ENCODE peak calls at places on chromosomes 11 and 22, in seven cellular contexts. I, D, X, K, O, H and M are unnamed samples.

GRCh38 chr11:17939542-17939941 is 73.3 kb downstream of the SERGEF start:
- DNase-seq in O (no peak), K (no peak), H (no peak), I (no peak), D (no peak), X (no peak), M (no peak)

GRCh38 chr11:93487032-93487483 is 56.1 kb downstream of the SMCO4 start:
- DNase-seq in X (no peak), O (no peak), D (peak; percentile 42), K (no peak), H (no peak), I (no peak), M (peak; percentile 84)

GRCh38 chr11:69044111-69045013 is 4.4 kb upstream of the TPCN2 start:
- DNase-seq in X (peak; percentile 58), I (peak; percentile 86), O (peak; percentile 80), K (peak; percentile 75), H (peak; percentile 68), D (peak; percentile 83), M (no peak)

GRCh38 chr22:36879775-36880174 is 19.0 kb downstream of the NCF4 start:
- DNase-seq in H (no peak), K (no peak), O (no peak), I (no peak), D (no peak), X (no peak), M (no peak)

GRCh38 chr11:126253265-126253664 is 15.4 kb downstream of the SRPRA start:
- DNase-seq in I (no peak), O (no peak), X (no peak), D (no peak), K (no peak), H (no peak), M (no peak)

GRCh38 chr11:83641511-83641910 is 355.3 kb upstream of the CCDC90B start:
- DNase-seq in K (peak; percentile 88), H (no peak), I (no peak), D (peak; percentile 46), X (no peak), O (no peak), M (no peak)

GRCh38 chr11:24373516-24373915 is 123.3 kb upstream of the LUZP2 start:
- DNase-seq in O (no peak), D (no peak), K (no peak), X (no peak), H (no peak), I (no peak), M (no peak)

GRCh38 chr22:22121445-22121844 is 123.1 kb upstream of the VPREB1 start:
- DNase-seq in H (no peak), K (no peak), I (no peak), X (no peak), O (no peak), D (no peak), M (no peak)

GRCh38 chr22:35818897-35819296 is 101.2 kb downstream of the APOL5 start:
- DNase-seq in D (no peak), I (no peak), H (no peak), O (no peak), X (no peak), K (no peak), M (no peak)

GRCh38 chr22:23182289-23183106 is 2.2 kb downstream of the BCR start:
- DNase-seq in O (no peak), K (peak; percentile 20), D (no peak), H (no peak), I (peak; percentile 72), X (no peak), M (no peak)

GRCh38 chr11:78313181-78313788 is 104.3 kb downstream of the GAB2 start:
- DNase-seq in K (no peak), X (no peak), O (peak; percentile 52), I (peak; percentile 85), D (peak; percentile 32), H (no peak), M (no peak)

GRCh38 chr11:36361901-36362391 is 65.9 kb downstream of the PRR5L start:
- DNase-seq in I (peak; percentile 40), H (no peak), D (no peak), K (no peak), O (no peak), X (no peak), M (no peak)

GRCh38 chr22:38652858-38653257 is 3.3 kb downstream of the FAM227A start:
- DNase-seq in H (no peak), D (no peak), X (no peak), O (peak; percentile 31), I (no peak), K (no peak), M (no peak)

GRCh38 chr22:27752141-27752540 is 49.4 kb downstream of the MN1 start:
- DNase-seq in K (no peak), H (no peak), X (no peak), O (no peak), I (no peak), D (no peak), M (no peak)

GRCh38 chr22:31977141-31977781 is 32.9 kb downstream of the YWHAH start:
- DNase-seq in I (peak; percentile 80), D (peak; percentile 37), X (peak; percentile 62), K (peak; percentile 78), H (peak; percentile 84), O (peak; percentile 91), M (no peak)

DNA sequence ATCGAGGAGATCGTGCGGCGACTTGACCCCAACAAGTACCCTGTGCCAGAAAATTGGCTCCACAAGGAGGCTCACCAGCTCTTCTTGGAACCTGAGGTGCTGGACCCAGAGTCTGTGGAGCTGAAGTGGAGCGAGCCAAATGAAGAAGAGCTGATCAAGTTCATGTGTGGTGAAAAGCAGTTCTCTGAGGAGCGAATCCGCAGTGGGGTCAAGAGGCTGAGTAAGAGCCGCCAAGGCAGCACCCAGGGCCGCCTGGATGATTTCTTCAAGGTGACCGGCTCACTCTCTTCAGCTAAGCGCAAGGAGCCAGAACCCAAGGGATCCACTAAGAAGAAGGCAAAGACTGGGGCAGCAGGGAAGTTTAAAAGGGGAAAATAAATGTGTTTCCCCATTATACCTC is 3.4 kb downstream of the FEN1 start:
- DNase-seq in I (no peak), X (no peak), H (no peak), D (no peak), O (no peak), K (no peak), M (no peak)
- H3K27ac ChIP-seq in I (no peak overlapping the region), X (no peak overlapping the region), H (no peak overlapping the region), D (no peak overlapping the region), O (no peak overlapping the region), K (no peak overlapping the region), M (no peak overlapping the region)

GRCh38 chr22:17832665-17833064 is 58.4 kb upstream of the BID start:
- DNase-seq in H (no peak), X (no peak), D (peak; percentile 44), K (peak; percentile 58), O (peak; percentile 68), I (no peak), M (no peak)
- H3K4me1 ChIP-seq in H (no peaks in the 10 kb centered on the region), X (no peaks in the 10 kb centered on the region), D (no peaks in the 10 kb centered on the region), K (peaks cover 67% of the 10 kb centered on the region), O (peaks cover 23% of the 10 kb centered on the region), I (no peaks in the 10 kb centered on the region), M (peaks cover 75% of the 10 kb centered on the region)

DNA sequence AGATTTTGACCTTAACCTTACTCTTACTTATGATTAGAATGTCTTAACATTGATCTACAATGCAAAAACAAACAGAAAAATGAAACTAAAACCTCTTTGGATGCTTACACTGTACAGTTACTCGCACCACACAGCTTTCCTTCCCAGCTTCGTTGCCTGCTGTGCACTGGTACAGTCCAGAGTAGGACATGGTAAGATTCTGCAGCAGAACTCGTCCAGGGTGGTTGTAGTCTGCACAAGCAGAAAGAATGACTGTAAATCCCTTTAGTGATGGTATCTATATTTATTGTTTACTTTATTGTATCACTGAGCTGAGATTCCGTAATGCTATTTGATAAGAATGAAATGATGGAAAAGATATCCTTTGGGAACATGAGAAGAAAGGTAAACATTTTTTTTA is 21.0 kb upstream of the HSPA8 start:
- DNase-seq in O (no peak), K (no peak), I (no peak), D (no peak), H (no peak), X (no peak), M (no peak)
- H3K27ac ChIP-seq in O (peak overlapping the region; percentile 46), K (peak overlapping the region; percentile 56), I (peak overlapping the region; percentile 75), D (peak overlapping the region; percentile 19), H (no peak overlapping the region), X (no peak overlapping the region), M (peak overlapping the region; percentile 70)

GRCh38 chr11:119370486-119371046 is 10.9 kb downstream of the USP2 start:
- DNase-seq in X (no peak), O (peak; percentile 40), I (no peak), K (peak; percentile 88), D (no peak), H (no peak), M (no peak)
- H3K4me1 ChIP-seq in X (peaks cover 32% of the 10 kb centered on the region), O (peaks cover 56% of the 10 kb centered on the region), I (peaks cover 16% of the 10 kb centered on the region), K (peaks cover 53% of the 10 kb centered on the region), D (peaks cover 28% of the 10 kb centered on the region), H (peaks cover 84% of the 10 kb centered on the region), M (peaks cover 96% of the 10 kb centered on the region)

GRCh38 chr11:130454495-130455262 is 6.2 kb downstream of the ADAMTS15 start:
- DNase-seq in K (no peak), O (no peak), X (no peak), H (no peak), I (no peak), D (no peak), M (no peak)

GRCh38 chr11:130452171-130452570 is 3.7 kb downstream of the ADAMTS15 start:
- DNase-seq in O (no peak), H (no peak), I (no peak), K (no peak), D (no peak), X (no peak), M (no peak)

GRCh38 chr11:130451261-130452019 is 3.0 kb downstream of the ADAMTS15 start:
- DNase-seq in D (no peak), X (no peak), O (no peak), I (peak; percentile 76), K (no peak), H (no peak), M (no peak)

GRCh38 chr11:130455493-130456127 is 7.2 kb downstream of the ADAMTS15 start:
- DNase-seq in X (no peak), K (peak; percentile 78), I (no peak), O (peak; percentile 29), D (no peak), H (no peak), M (no peak)

GRCh38 chr11:130452941-130453340 is 4.5 kb downstream of the ADAMTS15 start:
- DNase-seq in O (peak; percentile 24), I (no peak), K (no peak), X (no peak), H (no peak), D (no peak), M (no peak)
- H3K27ac ChIP-seq in O (no peak overlapping the region), I (no peak overlapping the region), K (peak overlapping the region; percentile 5), X (no peak overlapping the region), H (no peak overlapping the region), D (no peak overlapping the region), M (peak overlapping the region; percentile 79)

DNA sequence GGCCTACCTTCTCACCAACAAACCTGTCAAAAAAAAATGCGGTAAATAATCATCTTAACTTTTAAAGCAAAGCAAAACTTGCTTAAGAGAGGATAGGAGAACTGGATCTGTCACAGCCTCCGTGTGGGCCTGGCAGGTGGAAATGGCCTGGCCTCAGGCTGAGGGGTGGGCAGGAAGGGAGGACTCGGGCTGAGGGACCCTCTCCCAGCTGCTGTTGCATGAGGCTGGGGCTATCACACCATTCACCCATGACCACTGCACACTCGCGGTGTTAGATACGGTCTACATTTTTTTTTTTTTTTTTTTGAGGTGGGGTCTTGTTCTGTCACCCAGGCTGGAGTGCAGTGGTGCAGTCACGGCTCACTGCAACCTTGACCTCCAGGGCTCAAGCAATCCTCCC is 24.5 kb downstream of the ARHGAP1 start:
- DNase-seq in H (no peak), D (no peak), X (no peak), I (no peak), O (no peak), K (no peak), M (no peak)
- H3K4me1 ChIP-seq in H (peaks cover 44% of the 10 kb centered on the region), D (peaks cover 13% of the 10 kb centered on the region), X (peaks cover 27% of the 10 kb centered on the region), I (peaks cover 13% of the 10 kb centered on the region), O (peaks cover 27% of the 10 kb centered on the region), K (peaks cover 52% of the 10 kb centered on the region), M (peaks cover 32% of the 10 kb centered on the region)